ENCODE peak calls at places on chromosomes 13 and 19, in six cellular contexts. O is HL-60, F is mammary epithelial cell, Y is tibial nerve, K is neuronal stem cell, D is brain microvascular endothelial cell. E is an unnamed sample.

GRCh38 chr13:41917641-41918040 is 43.3 kb downstream of the VWA8 start:
- DNase-seq in O (no peak), F (peak; percentile 65), Y (no peak), K (no peak), D (peak; percentile 53), E (no peak)

GRCh38 chr13:91132381-91132780 is 215.1 kb upstream of the MIR17HG start:
- DNase-seq in O (no peak), F (no peak), Y (no peak), K (no peak), D (no peak), E (no peak)

GRCh38 chr19:42228640-42229039 is 8.5 kb downstream of the ZNF526 start:
- DNase-seq in O (no peak), F (no peak), Y (no peak), K (no peak), D (no peak), E (no peak)

GRCh38 chr19:384801-385169 is 24.2 kb downstream of the C2CD4C start:
- DNase-seq in O (no peak), F (no peak), Y (no peak), K (no peak), D (no peak), E (no peak)

GRCh38 chr13:98509271-98510155 is 67.4 kb downstream of the STK24 start:
- DNase-seq in O (peak; percentile 88), F (peak; percentile 87), Y (no peak), K (no peak), D (peak; percentile 92), E (no peak)

GRCh38 chr19:34676697-34677385 is at the start of gene SCGB2B2:
- DNase-seq in O (peak; percentile 59), F (no peak), Y (peak; percentile 65), K (no peak), D (no peak), E (peak; percentile 88)

GRCh38 chr19:13995878-13996765 is 10.0 kb downstream of the RFX1 start:
- DNase-seq in O (no peak), F (no peak), Y (no peak), K (no peak), D (no peak), E (no peak)

GRCh38 chr19:5098646-5099045 is 129.7 kb downstream of the KDM4B start:
- DNase-seq in O (no peak), F (no peak), Y (no peak), K (no peak), D (no peak), E (no peak)

GRCh38 chr13:36910545-36910944 is 9.5 kb downstream of the SMAD9 start:
- DNase-seq in O (no peak), F (no peak), Y (no peak), K (no peak), D (no peak), E (no peak)

GRCh38 chr19:35168261-35168660 is 13.7 kb downstream of the FXYD5 start:
- DNase-seq in O (no peak), F (peak; percentile 89), Y (no peak), K (no peak), D (no peak), E (no peak)

GRCh38 chr19:19490247-19490968 is 24.9 kb downstream of the TSSK6 start:
- DNase-seq in O (peak; percentile 82), F (peak; percentile 60), Y (peak; percentile 67), K (peak; percentile 85), D (peak; percentile 77), E (peak; percentile 72)

GRCh38 chr19:35468637-35469036 is 20.6 kb downstream of the FFAR2 start:
- DNase-seq in O (peak; percentile 73), F (peak; percentile 24), Y (no peak), K (no peak), D (peak; percentile 2), E (peak; percentile 0)

GRCh38 chr13:77250968-77251367 is 75.9 kb downstream of the MYCBP2 start:
- DNase-seq in O (no peak), F (no peak), Y (no peak), K (no peak), D (no peak), E (no peak)

GRCh38 chr13:45194081-45194939 is 6.5 kb downstream of the KCTD4 start:
- DNase-seq in O (no peak), F (peak; percentile 69), Y (peak; percentile 43), K (no peak), D (peak; percentile 43), E (peak; percentile 23)

GRCh38 chr13:41467546-41467945 is 10.2 kb downstream of the RGCC start:
- DNase-seq in O (no peak), F (no peak), Y (no peak), K (no peak), D (no peak), E (no peak)

GRCh38 chr13:21478881-21479808 is 20.0 kb upstream of the ZDHHC20 start:
- DNase-seq in O (peak; percentile 63), F (peak; percentile 57), Y (no peak), K (peak; percentile 65), D (peak; percentile 77), E (no peak)

GRCh38 chr19:45645631-45646344 is 6.6 kb upstream of the EML2 start:
- DNase-seq in O (peak; percentile 60), F (peak; percentile 70), Y (no peak), K (no peak), D (peak; percentile 94), E (peak; percentile 88)

GRCh38 chr13:102117175-102117830 is 284.5 kb downstream of the FGF14 start:
- DNase-seq in O (no peak), F (peak; percentile 87), Y (no peak), K (no peak), D (no peak), E (no peak)

GRCh38 chr13:24042710-24043440 is 117.6 kb upstream of the SPATA13 start:
- DNase-seq in O (no peak), F (no peak), Y (no peak), K (no peak), D (no peak), E (no peak)

GRCh38 chr13:44004881-44005280 is 125.2 kb downstream of the LACC1 start:
- DNase-seq in O (no peak), F (peak; percentile 75), Y (no peak), K (no peak), D (peak; percentile 77), E (no peak)

GRCh38 chr19:35641515-35642151 is at the start of gene ETV2:
- DNase-seq in O (no peak), F (no peak), Y (no peak), K (no peak), D (peak; percentile 40), E (no peak)

GRCh38 chr19:49447485-49448431 is 3.9 kb downstream of the PIH1D1 start:
- DNase-seq in O (no peak), F (no peak), Y (no peak), K (no peak), D (no peak), E (no peak)

GRCh38 chr19:54573330-54573872 is at the start of gene LILRA2:
- DNase-seq in O (peak; percentile 80), F (no peak), Y (no peak), K (no peak), D (no peak), E (no peak)

GRCh38 chr19:996051-996838 is 4.0 kb upstream of the GRIN3B start:
- DNase-seq in O (peak; percentile 30), F (peak; percentile 58), Y (no peak), K (no peak), D (peak; percentile 45), E (no peak)

GRCh38 chr13:42747399-42747873 is 33.9 kb upstream of the FAM216B start:
- DNase-seq in O (no peak), F (peak; percentile 65), Y (no peak), K (no peak), D (peak; percentile 99), E (no peak)

GRCh38 chr13:26872444-26873173 is 112.0 kb upstream of the GPR12 start:
- DNase-seq in O (peak; percentile 64), F (peak; percentile 24), Y (no peak), K (peak; percentile 59), D (peak; percentile 21), E (peak; percentile 37)

GRCh38 chr13:97434417-97435296 is 688 bp downstream of the RAP2A start:
- DNase-seq in O (peak; percentile 42), F (peak; percentile 25), Y (peak; percentile 17), K (peak; percentile 24), D (peak; percentile 34), E (peak; percentile 24)

GRCh38 chr13:21911916-21912315 is 241.0 kb downstream of the FGF9 start:
- DNase-seq in O (no peak), F (no peak), Y (no peak), K (no peak), D (no peak), E (no peak)

GRCh38 chr13:26480246-26480855 is 77.1 kb upstream of the WASF3 start:
- DNase-seq in O (no peak), F (no peak), Y (no peak), K (no peak), D (no peak), E (no peak)

GRCh38 chr13:104143760-104144406 is 1077.7 kb upstream of the SLC10A2 start:
- DNase-seq in O (no peak), F (no peak), Y (no peak), K (no peak), D (no peak), E (no peak)
- H3K27ac ChIP-seq in O (no peak overlapping the region), F (no peak overlapping the region), Y (no peak overlapping the region), K (no peak overlapping the region), D (no peak overlapping the region), E (no peak overlapping the region)

GRCh38 chr19:18420931-18421330 is 1.7 kb downstream of the SSBP4 start:
- DNase-seq in O (no peak), F (no peak), Y (no peak), K (no peak), D (no peak), E (no peak)
- H3K27ac ChIP-seq in O (no peak overlapping the region), F (no peak overlapping the region), Y (peak overlapping the region; percentile 85), K (no peak overlapping the region), D (no peak overlapping the region), E (no peak overlapping the region)

DNA sequence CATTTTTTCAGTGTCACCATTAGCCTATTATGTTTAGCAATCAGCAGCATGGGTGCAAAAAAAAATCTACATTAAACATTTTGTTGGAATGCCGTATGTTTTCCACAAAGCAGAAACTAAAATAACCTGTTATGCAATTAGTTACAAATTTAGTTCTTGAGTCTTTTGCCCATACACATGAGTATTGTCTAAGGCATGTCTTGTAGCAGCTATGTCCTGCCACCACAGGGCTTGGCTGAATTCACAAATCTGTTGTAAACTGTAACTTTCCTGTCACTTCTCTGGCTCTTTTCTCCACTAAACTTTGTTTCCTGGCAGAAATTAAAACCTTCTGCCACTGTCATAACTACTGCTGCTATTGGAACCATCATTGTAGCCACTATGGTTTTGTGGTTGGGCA is 277.9 kb upstream of the SPRY2 start:
- DNase-seq in O (no peak), F (no peak), Y (no peak), K (no peak), D (no peak), E (no peak)
- H3K27ac ChIP-seq in O (no peak overlapping the region), F (no peak overlapping the region), Y (no peak overlapping the region), K (no peak overlapping the region), D (no peak overlapping the region), E (no peak overlapping the region)

GRCh38 chr19:28607066-28607583 is 605.8 kb downstream of the UQCRFS1 start:
- DNase-seq in O (no peak), F (no peak), Y (no peak), K (no peak), D (no peak), E (no peak)

GRCh38 chr19:28606269-28607032 is 606.5 kb downstream of the UQCRFS1 start:
- DNase-seq in O (no peak), F (no peak), Y (no peak), K (no peak), D (no peak), E (no peak)

GRCh38 chr19:28603453-28603852 is 609.5 kb downstream of the UQCRFS1 start:
- DNase-seq in O (no peak), F (no peak), Y (no peak), K (no peak), D (no peak), E (no peak)

GRCh38 chr19:28608292-28608691 is 604.7 kb downstream of the UQCRFS1 start:
- DNase-seq in O (no peak), F (no peak), Y (no peak), K (no peak), D (no peak), E (no peak)

GRCh38 chr19:28605501-28606268 is 607.3 kb downstream of the UQCRFS1 start:
- DNase-seq in O (no peak), F (no peak), Y (no peak), K (no peak), D (no peak), E (no peak)
- H3K27ac ChIP-seq in O (no peak overlapping the region), F (no peak overlapping the region), Y (no peak overlapping the region), K (no peak overlapping the region), D (no peak overlapping the region), E (peak overlapping the region; percentile 58)

E was measured in caudate nucleus.